ENCODE peak calls at places on chromosome 18, in nine cellular contexts. X is SK-N-SH, H is lower lobe of right lung, P is heart left ventricle, W is OCI-LY7, R is GM23338, Y is uterus, S is thoracic aorta, B is HCT116. Q is an unnamed sample.
A peak's percentile ranks its signal among the peaks of the same experiment; 100 is the strongest.

GRCh38 chr18:61894751-61895524 is 2.1 kb upstream of the RNF152 start:
- DNase-seq in P (no peak), Y (peak; percentile 57), W (no peak), B (no peak), H (no peak), R (peak; percentile 29), S (no peak), X (no peak), Q (no peak)

GRCh38 chr18:75204978-75205759 is 3.8 kb downstream of the PTGR3 start:
- DNase-seq in H (no peak), W (no peak), S (no peak), P (no peak), Y (no peak), B (no peak), X (no peak), R (peak; percentile 39), Q (no peak)

GRCh38 chr18:40670991-40671390 is 1284.0 kb upstream of the PIK3C3 start:
- DNase-seq in Y (no peak), S (no peak), H (no peak), B (no peak), X (no peak), W (no peak), R (no peak), P (no peak), Q (no peak)

GRCh38 chr18:45666520-45666919 is 51.2 kb downstream of the SLC14A2 start:
- DNase-seq in S (no peak), X (peak; percentile 27), W (no peak), P (no peak), R (no peak), Y (no peak), B (no peak), H (no peak), Q (no peak)

GRCh38 chr18:75592527-75592926 is 165.0 kb upstream of the SMIM21 start:
- DNase-seq in Y (no peak), B (no peak), P (no peak), H (no peak), S (no peak), R (peak; percentile 10), X (no peak), W (no peak), Q (no peak)

GRCh38 chr18:10252952-10253680 is 201.3 kb upstream of the APCDD1 start:
- DNase-seq in W (no peak), B (no peak), R (no peak), P (no peak), X (no peak), Y (no peak), H (no peak), S (no peak), Q (no peak)

GRCh38 chr18:7094432-7094831 is 23.2 kb downstream of the LAMA1 start:
- DNase-seq in W (no peak), S (no peak), X (no peak), B (no peak), H (no peak), P (no peak), Y (no peak), R (no peak), Q (no peak)

GRCh38 chr18:58965930-58966662 is 101.4 kb downstream of the ZNF532 start:
- DNase-seq in Y (no peak), W (peak; percentile 24), S (no peak), B (no peak), P (no peak), X (no peak), H (no peak), R (no peak), Q (no peak)

GRCh38 chr18:58180172-58180571 is 136.1 kb downstream of the NEDD4L start:
- DNase-seq in W (no peak), P (no peak), H (no peak), Y (no peak), S (no peak), X (peak; percentile 40), B (no peak), R (no peak), Q (no peak)

GRCh38 chr18:80158365-80158764 is 49.3 kb downstream of the ADNP2 start:
- DNase-seq in R (no peak), P (no peak), W (no peak), B (no peak), H (no peak), X (no peak), S (no peak), Y (no peak), Q (no peak)

GRCh38 chr18:79941473-79942119 is 9.9 kb downstream of the SLC66A2 start:
- DNase-seq in X (no peak), B (no peak), W (no peak), Y (no peak), R (no peak), S (no peak), H (peak; percentile 42), P (no peak), Q (no peak)

GRCh38 chr18:65753520-65753919 is 2.7 kb downstream of the CDH7 start:
- DNase-seq in S (no peak), W (peak; percentile 2), H (no peak), R (peak; percentile 86), B (no peak), P (no peak), X (peak; percentile 69), Y (no peak), Q (no peak)
- TF ChIP-seq CTCF in S (no peak), W (peak; percentile 29), H (peak; percentile 15), R (peak; percentile 67), B (no peak), P (no peak), X (peak; percentile 48), Y (no peak), Q (peak; percentile 25)

DNA sequence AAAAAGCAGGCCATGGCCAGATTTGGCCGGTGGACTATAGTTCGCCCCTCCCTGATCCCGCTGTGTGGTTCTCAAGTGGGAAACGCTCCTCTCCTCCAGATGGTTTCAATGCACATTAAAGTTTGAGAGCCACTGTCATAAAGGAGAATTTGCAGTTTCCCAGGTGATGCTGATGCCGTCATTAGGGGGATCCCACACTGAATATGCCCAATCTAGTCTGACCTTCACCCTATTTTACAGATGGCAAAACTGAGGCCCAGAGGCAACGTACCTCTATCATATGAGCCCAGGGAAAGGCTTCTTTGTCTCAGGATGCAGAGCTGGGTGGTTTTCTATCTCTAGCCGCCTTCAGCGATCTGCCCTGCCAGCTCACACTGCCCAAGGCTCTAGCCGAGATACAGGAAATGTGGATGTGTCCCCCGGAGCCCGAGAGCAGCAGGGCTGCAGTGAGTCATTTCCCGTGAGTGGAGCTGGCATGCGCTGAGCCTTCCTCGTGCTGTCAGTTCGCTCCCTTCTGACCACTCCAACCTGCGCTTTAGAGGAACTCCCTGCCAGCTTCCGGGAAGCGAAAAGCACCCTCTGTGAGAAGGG is 116.2 kb downstream of the SMAD7 start:
- DNase-seq in R (no peak), S (peak; percentile 76), H (peak; percentile 85), W (peak; percentile 52), B (peak; percentile 74), X (no peak), P (peak; percentile 69), Y (peak; percentile 72), Q (peak; percentile 94)
- H3K4me1 ChIP-seq in R (peaks cover 12% of the 10 kb centered on the region), S (peaks cover 52% of the 10 kb centered on the region), H (peaks cover 71% of the 10 kb centered on the region), W (peaks cover 63% of the 10 kb centered on the region), B (peaks cover 80% of the 10 kb centered on the region), X (peaks cover 48% of the 10 kb centered on the region), P (peaks cover 47% of the 10 kb centered on the region), Y (peaks cover 2% of the 10 kb centered on the region), Q (peaks cover 53% of the 10 kb centered on the region)

GRCh38 chr18:28116461-28116860 is 60.5 kb downstream of the CDH2 start:
- DNase-seq in B (no peak), W (no peak), S (no peak), Y (no peak), X (no peak), H (no peak), R (no peak), P (no peak), Q (no peak)

GRCh38 chr18:28113271-28114023 is 63.5 kb downstream of the CDH2 start:
- DNase-seq in B (no peak), P (no peak), S (no peak), H (no peak), W (no peak), Y (no peak), R (no peak), X (no peak), Q (no peak)

GRCh38 chr18:28114472-28114871 is 62.5 kb downstream of the CDH2 start:
- DNase-seq in B (no peak), H (no peak), W (no peak), S (no peak), R (no peak), P (no peak), Y (no peak), X (no peak), Q (peak; percentile 63)

GRCh38 chr18:28112056-28112470 is 64.9 kb downstream of the CDH2 start:
- DNase-seq in H (no peak), R (no peak), X (no peak), P (no peak), W (no peak), Y (no peak), B (no peak), S (no peak), Q (peak; percentile 14)

DNA sequence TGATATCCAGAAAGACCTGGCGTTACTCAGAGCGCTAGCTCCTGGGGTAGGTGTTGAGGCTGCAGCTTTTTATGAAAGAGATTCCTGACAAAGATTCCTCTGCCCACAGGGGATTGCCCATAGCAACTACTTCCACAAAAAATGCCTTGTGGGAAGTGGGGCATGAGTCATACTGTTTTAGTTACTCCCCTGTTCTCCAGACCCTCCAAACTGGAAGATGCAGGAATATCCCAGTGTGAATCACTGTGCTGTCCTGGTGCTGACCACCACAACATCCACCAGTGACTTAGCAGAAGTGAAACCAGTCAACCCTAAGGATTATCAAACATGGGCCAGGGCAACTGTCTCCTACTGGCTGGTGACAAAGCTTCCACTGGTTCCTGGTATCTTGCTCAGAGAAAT is 61.8 kb downstream of the CDH2 start:
- DNase-seq in H (no peak), Y (no peak), B (no peak), S (no peak), R (no peak), P (no peak), X (no peak), W (no peak), Q (peak; percentile 85)
- TF ChIP-seq CTCF in H (no peak), Y (no peak), B (no peak), S (no peak), R (no peak), P (no peak), X (no peak), W (no peak), Q (no peak)

GRCh38 chr18:63182247-63182771 is 137.3 kb downstream of the BCL2 start:
- DNase-seq in S (no peak), Y (no peak), W (no peak), B (no peak), R (no peak), H (no peak), X (no peak), P (no peak), Q (no peak)

GRCh38 chr18:63181706-63182105 is 137.9 kb downstream of the BCL2 start:
- DNase-seq in H (no peak), X (no peak), S (no peak), R (no peak), P (no peak), B (no peak), Y (no peak), W (no peak), Q (no peak)

GRCh38 chr18:63182861-63183260 is 136.7 kb downstream of the BCL2 start:
- DNase-seq in R (no peak), Y (no peak), X (no peak), S (no peak), P (no peak), W (no peak), B (no peak), H (no peak), Q (no peak)

GRCh38 chr18:63183952-63184351 is 135.6 kb downstream of the BCL2 start:
- DNase-seq in B (no peak), X (no peak), H (no peak), Y (no peak), S (no peak), P (no peak), W (no peak), R (no peak), Q (no peak)

GRCh38 chr18:63183263-63183662 is 136.3 kb downstream of the BCL2 start:
- DNase-seq in H (no peak), W (no peak), Y (no peak), B (no peak), X (no peak), P (no peak), R (no peak), S (no peak), Q (no peak)
- H3K4me1 ChIP-seq in H (peaks cover 7% of the 10 kb centered on the region), W (peaks cover 7% of the 10 kb centered on the region), Y (peaks cover 10% of the 10 kb centered on the region), B (no peaks in the 10 kb centered on the region), X (peaks cover 30% of the 10 kb centered on the region), P (peaks cover 35% of the 10 kb centered on the region), R (peaks cover 9% of the 10 kb centered on the region), S (peaks cover 20% of the 10 kb centered on the region), Q (no peaks in the 10 kb centered on the region)

Q was measured in mammary epithelial cell.